ENCODE peak calls at places on chromosomes 16 and 17, in seven cellular contexts. Z is GM12891, Y is H1, D is GM12892, R is HepG2, P is GM12878, H is SK-N-SH. N is an unnamed sample.

GRCh38 chr16:76650579-76650978 is 373.4 kb downstream of the CNTNAP4 start:
- DNase-seq in R (peak; percentile 74), Y (no peak), P (no peak), D (no peak), Z (no peak), H (no peak), N (no peak)

GRCh38 chr16:70697601-70698170 is 11.8 kb upstream of the MTSS2 start:
- DNase-seq in H (no peak), R (no peak), Z (no peak), Y (no peak), D (no peak), P (no peak), N (no peak)

GRCh38 chr16:4580245-4580644 is 24.1 kb downstream of the C16orf96 start:
- DNase-seq in Z (no peak), P (no peak), Y (no peak), H (no peak), D (no peak), R (no peak), N (peak; percentile 1)

GRCh38 chr16:88871349-88871702 is 4.9 kb upstream of the PABPN1L start:
- DNase-seq in P (no peak), R (no peak), Z (no peak), H (no peak), D (no peak), Y (no peak), N (peak; percentile 52)

GRCh38 chr16:17397499-17397891 is 73.3 kb downstream of the XYLT1 start:
- DNase-seq in P (no peak), D (no peak), Z (no peak), H (peak; percentile 59), R (peak; percentile 61), Y (no peak), N (peak; percentile 45)

GRCh38 chr17:76382305-76382802 is 2.1 kb upstream of the SPHK1 start:
- DNase-seq in D (no peak), R (peak; percentile 97), Y (peak; percentile 84), Z (no peak), H (peak; percentile 54), P (no peak), N (no peak)

GRCh38 chr16:88967800-88968588 is 9.0 kb downstream of the CBFA2T3 start:
- DNase-seq in H (no peak), Y (no peak), Z (peak; percentile 79), D (peak; percentile 91), R (no peak), P (peak; percentile 65), N (no peak)

GRCh38 chr17:35900280-35900679 is 20.1 kb upstream of the CCL5 start:
- DNase-seq in H (no peak), Y (no peak), D (no peak), P (no peak), R (no peak), Z (no peak), N (no peak)

GRCh38 chr17:41772218-41772585 is 14.3 kb downstream of the JUP start:
- DNase-seq in H (no peak), R (no peak), Z (no peak), P (no peak), D (no peak), Y (peak; percentile 64), N (no peak)

GRCh38 chr17:1004769-1005295 is 7.9 kb downstream of the TIMM22 start:
- DNase-seq in Z (no peak), P (no peak), Y (no peak), D (no peak), R (no peak), H (peak; percentile 19), N (peak; percentile 25)

GRCh38 chr17:1002771-1003555 is 6.0 kb downstream of the TIMM22 start:
- DNase-seq in P (no peak), Z (no peak), R (no peak), H (no peak), Y (no peak), D (no peak), N (no peak)

GRCh38 chr17:1002412-1002753 is 5.5 kb downstream of the TIMM22 start:
- DNase-seq in Y (no peak), P (no peak), R (no peak), D (no peak), H (no peak), Z (no peak), N (no peak)

GRCh38 chr17:1003972-1004768 is 7.2 kb downstream of the TIMM22 start:
- DNase-seq in H (peak; percentile 22), Z (no peak), P (no peak), D (no peak), R (no peak), Y (no peak), N (no peak)

GRCh38 chr17:1003633-1003971 is 6.7 kb downstream of the TIMM22 start:
- DNase-seq in D (no peak), H (no peak), Y (no peak), R (no peak), P (no peak), Z (no peak), N (no peak)
- TF ChIP-seq TAF1 in D (no peak), H (no peak), Y (no peak), R (no peak), P (no peak), Z (no peak), N (no peak)

GRCh38 chr17:15475620-15476354 is 8.4 kb upstream of the CDRT4 start:
- DNase-seq in D (no peak), P (no peak), H (no peak), Z (no peak), Y (no peak), R (peak; percentile 10), N (no peak)
- TF ChIP-seq TAF1 in D (no peak), P (no peak), H (no peak), Z (no peak), Y (no peak), R (no peak), N (no peak)

DNA sequence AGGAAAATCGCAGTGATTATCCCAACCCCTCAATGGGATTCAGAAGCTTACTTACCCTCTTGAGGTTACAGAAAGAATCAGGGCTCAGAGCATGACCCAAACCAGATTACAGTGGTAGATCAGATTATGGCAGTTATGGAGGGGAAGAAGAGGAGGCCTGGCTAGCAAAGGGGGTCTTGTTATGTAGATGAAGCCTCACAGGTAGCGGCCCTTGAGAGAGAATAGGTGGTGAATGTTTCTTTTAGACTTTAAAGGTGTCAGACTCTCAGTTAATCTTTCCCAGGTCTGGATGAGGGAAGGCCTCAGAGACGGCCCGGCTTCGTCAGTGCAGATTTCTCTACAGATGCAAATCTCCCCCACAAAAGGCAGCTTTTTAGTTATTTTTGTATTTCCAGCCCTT is 15.6 kb downstream of the RNF112 start:
- DNase-seq in R (no peak), Z (no peak), Y (no peak), D (no peak), P (no peak), H (no peak), N (no peak)
- TF ChIP-seq TAF1 in R (no peak), Z (no peak), Y (no peak), D (no peak), P (no peak), H (no peak), N (no peak)

GRCh38 chr17:40168262-40168832 is 8.9 kb upstream of the RAPGEFL1 start:
- DNase-seq in P (peak; percentile 15), Z (no peak), H (peak; percentile 65), D (no peak), Y (peak; percentile 59), R (peak; percentile 77), N (peak; percentile 51)
- TF ChIP-seq TAF1 in P (no peak), Z (no peak), H (no peak), D (no peak), Y (no peak), R (no peak), N (no peak)

GRCh38 chr17:12665263-12666210 is at the start of gene MYOCD:
- DNase-seq in D (peak; percentile 42), R (no peak), H (peak; percentile 28), P (no peak), Y (peak; percentile 82), Z (peak; percentile 42), N (no peak)
- TF ChIP-seq TAF1 in D (no peak), R (no peak), H (no peak), P (no peak), Y (peak; percentile 35), Z (no peak), N (no peak)

DNA sequence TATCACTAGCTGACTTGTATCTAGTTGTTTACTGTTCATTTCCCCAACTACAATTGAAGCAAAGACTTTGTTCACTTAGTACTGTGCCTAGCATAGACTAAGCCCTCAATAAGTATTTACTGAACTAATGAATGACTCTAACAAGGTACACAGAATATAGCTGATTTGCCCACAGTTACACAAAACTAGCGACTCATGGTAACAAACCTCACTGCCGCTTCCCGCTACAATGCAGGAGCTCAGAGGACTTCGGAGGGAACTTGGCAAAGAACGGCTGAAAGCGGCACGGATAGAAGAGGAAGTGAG is 524 bp downstream of the EFTUD2 start:
- DNase-seq in R (peak; percentile 60), H (no peak), D (no peak), Y (no peak), P (no peak), Z (no peak), N (no peak)
- TF ChIP-seq TAF1 in R (no peak), H (no peak), D (no peak), Y (no peak), P (no peak), Z (no peak), N (no peak)

GRCh38 chr16:85007815-85008214 is 3.5 kb downstream of the ZDHHC7 start:
- DNase-seq in Y (no peak), Z (no peak), P (no peak), R (no peak), H (no peak), D (no peak), N (no peak)

GRCh38 chr16:85003723-85004586 is 7.4 kb downstream of the ZDHHC7 start:
- DNase-seq in Z (no peak), H (no peak), R (no peak), P (no peak), Y (no peak), D (no peak), N (peak; percentile 28)

GRCh38 chr16:85006639-85007038 is 4.7 kb downstream of the ZDHHC7 start:
- DNase-seq in H (no peak), R (no peak), Y (no peak), D (no peak), Z (no peak), P (no peak), N (no peak)

GRCh38 chr16:85004587-85005205 is 6.6 kb downstream of the ZDHHC7 start:
- DNase-seq in H (no peak), P (no peak), R (no peak), D (no peak), Z (no peak), Y (no peak), N (peak; percentile 56)

GRCh38 chr16:85005278-85006069 is 5.9 kb downstream of the ZDHHC7 start:
- DNase-seq in D (no peak), Z (no peak), H (no peak), Y (no peak), P (no peak), R (no peak), N (no peak)
- TF ChIP-seq TAF1 in D (no peak), Z (no peak), H (no peak), Y (no peak), P (no peak), R (no peak), N (no peak)

GRCh38 chr17:47315451-47316266 is 8.1 kb upstream of the EFCAB13 start:
- DNase-seq in D (no peak), Y (no peak), R (peak; percentile 71), P (peak; percentile 48), Z (no peak), H (peak; percentile 80), N (peak; percentile 76)
- TF ChIP-seq TAF1 in D (no peak), Y (no peak), R (no peak), P (no peak), Z (no peak), H (no peak), N (no peak)

N was measured in K562.